ENCODE peak calls at places on chromosomes 7 and 10, in five cellular contexts. B is GM12878, Y is HepG2, R is K562, Z is H1. S is an unnamed sample.

GRCh38 chr7:2437537-2438148 is 34.2 kb downstream of the CHST12 start:
- DNase-seq in B (no peak), Y (no peak), R (no peak), Z (no peak), S (no peak)

GRCh38 chr10:127485153-127485857 is 63.8 kb upstream of the NPS start:
- DNase-seq in B (no peak), Y (no peak), R (no peak), Z (peak; percentile 13), S (no peak)

GRCh38 chr10:89373916-89374711 is 3.7 kb upstream of the IFIT1B start:
- DNase-seq in B (no peak), Y (peak; percentile 93), R (no peak), Z (no peak), S (no peak)

GRCh38 chr7:73647725-73648592 is 19.7 kb upstream of the VPS37D start:
- DNase-seq in B (no peak), Y (peak; percentile 41), R (peak; percentile 83), Z (no peak), S (no peak)

GRCh38 chr7:7944619-7945282 is 23.8 kb upstream of the GLCCI1 start:
- DNase-seq in B (peak; percentile 99), Y (no peak), R (no peak), Z (no peak), S (no peak)

GRCh38 chr10:74460812-74461211 is 309.8 kb downstream of the ADK start:
- DNase-seq in B (no peak), Y (no peak), R (no peak), Z (no peak), S (no peak)

GRCh38 chr10:8130973-8131911 is 76.8 kb downstream of the GATA3 start:
- DNase-seq in B (peak; percentile 54), Y (no peak), R (no peak), Z (no peak), S (peak; percentile 37)

GRCh38 chr7:27212587-27213149 is 12.8 kb upstream of the HOXA13 start:
- DNase-seq in B (no peak), Y (no peak), R (no peak), Z (no peak), S (no peak)

GRCh38 chr7:68246189-68246633 is 1249.6 kb downstream of the TYW1 start:
- DNase-seq in B (no peak), Y (no peak), R (no peak), Z (peak; percentile 87), S (no peak)

GRCh38 chr7:127107601-127108007 is 145.1 kb downstream of the GRM8 start:
- DNase-seq in B (peak; percentile 8), Y (peak; percentile 55), R (peak; percentile 68), Z (no peak), S (peak; percentile 33)

GRCh38 chr7:137772748-137773147 is 74.0 kb downstream of the DGKI start:
- DNase-seq in B (no peak), Y (no peak), R (no peak), Z (no peak), S (no peak)

GRCh38 chr10:110530131-110530831 is 32.6 kb downstream of the DUSP5 start:
- DNase-seq in B (no peak), Y (peak; percentile 16), R (no peak), Z (peak; percentile 54), S (peak; percentile 73)

GRCh38 chr7:17027143-17027802 is 145.5 kb upstream of the AGR3 start:
- DNase-seq in B (no peak), Y (no peak), R (no peak), Z (no peak), S (no peak)

GRCh38 chr10:3080608-3081007 is 13.3 kb downstream of the PFKP start:
- DNase-seq in B (no peak), Y (no peak), R (no peak), Z (no peak), S (no peak)

GRCh38 chr7:74452748-74453320 is 872 bp upstream of the GTF2IRD1 start:
- DNase-seq in B (no peak), Y (peak; percentile 65), R (no peak), Z (no peak), S (no peak)

GRCh38 chr10:121942749-121943148 is 14.9 kb upstream of the ATE1 start:
- DNase-seq in B (no peak), Y (no peak), R (no peak), Z (no peak), S (no peak)

GRCh38 chr7:45589915-45590678 is 15.9 kb downstream of the ADCY1 start:
- DNase-seq in B (no peak), Y (no peak), R (no peak), Z (no peak), S (no peak)

GRCh38 chr7:157983442-157984137 is 604.0 kb downstream of the PTPRN2 start:
- DNase-seq in B (no peak), Y (no peak), R (no peak), Z (no peak), S (no peak)

GRCh38 chr10:34994565-34995142 is 95.5 kb downstream of the CUL2 start:
- DNase-seq in B (peak; percentile 38), Y (peak; percentile 79), R (peak; percentile 58), Z (peak; percentile 75), S (peak; percentile 76)

GRCh38 chr7:136130819-136131637 is 153.9 kb upstream of the MTPN start:
- DNase-seq in B (no peak), Y (no peak), R (no peak), Z (no peak), S (no peak)

GRCh38 chr10:15419279-15419874 is 48.3 kb upstream of the FAM171A1 start:
- DNase-seq in B (no peak), Y (peak; percentile 29), R (peak; percentile 50), Z (no peak), S (peak; percentile 48)

GRCh38 chr7:6436385-6436685 is 11.4 kb downstream of the DAGLB start:
- DNase-seq in B (no peak), Y (no peak), R (no peak), Z (no peak), S (no peak)

GRCh38 chr10:111360260-111360925 is 283.6 kb downstream of the ADRA2A start:
- DNase-seq in B (peak; percentile 23), Y (peak; percentile 69), R (no peak), Z (peak; percentile 49), S (peak; percentile 64)

GRCh38 chr10:115209133-115209532 is 116.0 kb downstream of the ATRNL1 start:
- DNase-seq in B (no peak), Y (no peak), R (no peak), Z (no peak), S (no peak)

GRCh38 chr7:103143865-103144264 is 5.0 kb downstream of the NAPEPLD start:
- DNase-seq in B (no peak), Y (no peak), R (no peak), Z (no peak), S (no peak)

GRCh38 chr7:157556339-157556944 is 219.6 kb downstream of the DNAJB6 start:
- DNase-seq in B (no peak), Y (no peak), R (no peak), Z (no peak), S (no peak)

GRCh38 chr10:4033341-4033896 is 248.4 kb upstream of the KLF6 start:
- DNase-seq in B (peak; percentile 67), Y (no peak), R (no peak), Z (no peak), S (no peak)

GRCh38 chr7:1785839-1786238 is 115.8 kb downstream of the ELFN1 start:
- DNase-seq in B (no peak), Y (no peak), R (peak; percentile 4), Z (no peak), S (no peak)

GRCh38 chr7:51233375-51233774 is 83.2 kb downstream of the COBL start:
- DNase-seq in B (no peak), Y (no peak), R (peak; percentile 16), Z (no peak), S (no peak)

GRCh38 chr10:127737563-127738511 is 852 bp downstream of the FOXI2 start:
- DNase-seq in B (no peak), Y (no peak), R (no peak), Z (no peak), S (no peak)

DNA sequence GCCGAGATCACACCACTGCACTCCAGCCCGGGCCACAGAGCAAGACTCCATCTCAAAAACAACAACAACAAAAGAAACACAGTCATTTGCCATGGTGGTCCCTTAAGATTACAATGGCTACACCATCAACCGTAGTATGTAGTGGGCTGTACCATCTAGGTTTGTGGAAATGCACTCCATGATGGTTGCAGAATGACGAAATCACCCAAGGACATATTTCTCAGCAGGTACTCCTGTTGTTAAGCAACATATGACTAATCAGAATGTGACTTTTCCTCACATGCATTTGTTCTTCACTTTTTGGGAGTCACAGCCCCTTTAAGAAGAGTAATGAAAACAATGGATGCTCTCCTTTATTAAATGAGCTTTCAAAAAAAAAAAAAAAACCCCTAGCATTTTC is 11.0 kb downstream of the SVIL start:
- DNase-seq in B (no peak), Y (peak; percentile 55), R (no peak), Z (no peak), S (no peak)
- TF ChIP-seq SIN3A in B (no peak), Y (no peak), R (no peak), Z (no peak), S (no peak)

DNA sequence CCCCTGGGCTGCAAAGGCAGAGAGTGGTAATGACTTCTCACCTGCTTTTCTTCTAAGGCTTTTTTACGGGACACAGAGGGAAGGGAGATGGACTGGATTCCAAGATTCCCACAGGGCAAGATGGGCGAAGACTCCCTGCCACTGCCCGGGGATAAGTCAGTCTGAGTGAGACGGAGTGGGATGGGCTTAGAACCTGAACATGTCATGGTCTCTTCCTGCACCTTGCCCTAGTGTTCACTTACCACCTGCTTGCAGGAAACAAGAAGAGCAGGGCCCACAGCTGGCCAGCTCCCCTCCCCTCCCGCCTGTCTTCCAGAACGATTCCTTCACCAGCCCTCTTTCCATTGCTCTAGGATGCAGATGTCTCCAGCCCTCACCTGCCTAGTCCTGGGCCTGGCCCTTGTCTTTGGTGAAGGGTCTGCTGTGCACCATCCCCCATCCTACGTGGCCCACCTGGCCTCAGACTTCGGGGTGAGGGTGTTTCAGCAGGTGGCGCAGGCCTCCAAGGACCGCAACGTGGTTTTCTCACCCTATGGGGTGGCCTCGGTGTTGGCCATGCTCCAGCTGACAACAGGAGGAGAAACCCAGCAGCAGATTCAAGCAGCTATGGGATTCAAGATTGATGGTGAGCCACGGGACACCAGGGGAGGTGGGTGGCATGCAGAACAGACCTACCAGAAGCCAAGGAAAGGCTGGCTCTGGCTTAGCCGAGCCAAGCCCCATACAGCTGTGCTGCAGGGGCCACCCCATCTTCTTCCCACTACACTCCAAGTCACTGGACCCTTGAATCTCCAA is 1.3 kb downstream of the SERPINE1 start:
- DNase-seq in B (no peak), Y (no peak), R (no peak), Z (no peak), S (no peak)
- TF ChIP-seq SP1 in B (no peak), Y (no peak), R (no peak), Z (no peak), S (no peak)

DNA sequence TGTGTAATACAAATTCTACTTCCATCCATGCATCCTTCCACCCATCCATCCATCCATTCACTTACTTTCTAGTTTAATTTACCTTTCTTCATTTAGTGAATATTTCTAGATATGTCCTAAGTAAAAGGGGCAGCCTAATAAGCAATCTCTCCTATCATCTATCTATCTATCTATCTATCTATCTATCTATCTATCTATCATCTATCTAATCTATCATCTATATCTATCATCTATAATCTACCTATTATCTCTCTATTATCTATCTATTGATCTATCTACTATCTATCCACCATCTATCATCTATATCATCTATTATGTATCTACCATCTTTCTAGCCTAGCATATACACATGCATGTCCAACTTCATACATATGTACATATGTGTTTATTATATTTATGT is 104.2 kb downstream of the PTPN20 start:
- DNase-seq in B (no peak), Y (no peak), R (no peak), Z (no peak), S (no peak)
- H3K4me3 ChIP-seq in B (no peak overlapping the region), Y (no peak overlapping the region), R (no peak overlapping the region), Z (no peak overlapping the region), S (no peak overlapping the region)

GRCh38 chr7:156151082-156151481 is 338.8 kb upstream of the SHH start:
- DNase-seq in B (no peak), Y (no peak), R (no peak), Z (no peak), S (no peak)
- TF ChIP-seq SIN3A in B (no peak), Y (no peak), R (no peak), Z (no peak), S (no peak)